ENCODE peak calls at places on chromosomes 1 and 21, in four cellular contexts. H, B, Z and K are unnamed samples. For H3K36me3, the result is how much of the 10 kb centered on the place peaks cover.

GRCh38 chr1:90834354-90835171 is 117.5 kb upstream of the BARHL2 start:
- DNase-seq in H (no peak), B (no peak), Z (no peak), K (no peak)

GRCh38 chr1:201191723-201192477 is 1.3 kb downstream of the IGFN1 start:
- DNase-seq in H (no peak), B (no peak), Z (no peak), K (no peak)

GRCh38 chr1:156746716-156747631 is 4.5 kb downstream of the HDGF start:
- DNase-seq in H (peak), B (peak), Z (peak), K (peak)

GRCh38 chr1:68141079-68141800 is 90.8 kb upstream of the DIRAS3 start:
- DNase-seq in H (no peak), B (no peak), Z (peak), K (peak)

GRCh38 chr1:89605692-89606091 is 27.2 kb upstream of the LRRC8C start:
- DNase-seq in H (no peak), B (no peak), Z (no peak), K (no peak)

GRCh38 chr1:56375184-56375837 is 204.1 kb downstream of the PLPP3 start:
- DNase-seq in H (no peak), B (no peak), Z (no peak), K (peak)

GRCh38 chr1:39412079-39412478 is 79.4 kb upstream of the BMP8A start:
- DNase-seq in H (no peak), B (no peak), Z (no peak), K (no peak)

GRCh38 chr1:11671205-11671543 is 7.2 kb downstream of the FBXO6 start:
- DNase-seq in H (no peak), B (no peak), Z (no peak), K (no peak)

GRCh38 chr1:114677691-114678090 is 7.8 kb upstream of the DENND2C start:
- DNase-seq in H (no peak), B (no peak), Z (no peak), K (no peak)

GRCh38 chr1:39501666-39502065 is 10.2 kb downstream of the BMP8A start:
- DNase-seq in H (no peak), B (no peak), Z (no peak), K (no peak)

GRCh38 chr1:203638076-203638475 is 11.4 kb downstream of the ATP2B4 start:
- DNase-seq in H (no peak), B (no peak), Z (no peak), K (no peak)

GRCh38 chr1:61434276-61434675 is 290.7 kb downstream of the TM2D1 start:
- DNase-seq in H (no peak), B (no peak), Z (no peak), K (no peak)

GRCh38 chr1:229097356-229097755 is 173.6 kb upstream of the RAB4A start:
- DNase-seq in H (no peak), B (no peak), Z (no peak), K (no peak)

GRCh38 chr1:21899972-21900371 is 37.1 kb downstream of the HSPG2 start:
- DNase-seq in H (peak), B (no peak), Z (no peak), K (no peak)

GRCh38 chr21:35120631-35121180 is 71.6 kb upstream of the RUNX1 start:
- DNase-seq in H (no peak), B (no peak), Z (no peak), K (no peak)

GRCh38 chr1:89598450-89599331 is 34.2 kb upstream of the LRRC8C start:
- DNase-seq in H (no peak), B (no peak), Z (peak), K (peak)

DNA sequence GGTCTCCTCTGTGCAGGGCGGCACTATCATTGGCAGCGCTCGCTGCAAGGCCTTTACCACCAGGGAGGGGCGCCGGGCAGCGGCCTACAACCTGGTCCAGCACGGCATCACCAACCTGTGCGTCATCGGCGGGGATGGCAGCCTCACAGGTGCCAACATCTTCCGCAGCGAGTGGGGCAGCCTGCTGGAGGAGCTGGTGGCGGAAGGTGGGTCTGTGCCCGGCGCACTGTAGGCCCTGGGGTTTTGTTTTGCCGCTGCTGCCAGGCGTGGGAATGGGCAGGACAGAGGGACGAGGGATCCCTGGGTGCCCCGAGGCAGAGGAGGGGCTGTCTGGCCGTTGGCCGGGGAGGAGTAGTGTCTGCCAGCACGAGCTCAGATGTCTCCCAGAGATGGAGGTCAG is 12.2 kb downstream of the PFKL start:
- DNase-seq in H (no peak), B (no peak), Z (no peak), K (no peak)
- H3K36me3 ChIP-seq in H (under half), B (under half), Z (under half), K (under half)

DNA sequence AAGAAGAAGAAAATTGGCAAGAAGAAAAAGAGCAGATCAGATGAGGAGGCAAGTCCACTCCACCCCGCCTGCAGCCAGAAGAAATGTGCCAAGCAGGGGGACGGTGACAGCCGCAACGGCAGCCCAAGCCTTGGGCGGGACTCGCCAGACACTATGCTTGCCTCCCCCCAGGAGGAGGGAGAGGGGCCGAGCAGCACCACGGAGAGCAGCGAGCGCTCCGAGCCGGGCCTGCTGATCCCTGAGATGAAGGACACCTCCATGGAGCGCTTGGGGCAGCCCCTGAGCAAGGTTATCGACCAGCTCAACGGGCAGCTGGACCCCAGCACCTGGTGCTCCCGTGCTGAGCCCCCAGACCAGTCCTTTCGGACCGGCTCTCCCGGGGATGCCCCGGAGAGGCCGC is 9.0 kb upstream of the SLC25A34 start:
- DNase-seq in H (peak), B (no peak), Z (no peak), K (peak)
- H3K36me3 ChIP-seq in H (under half), B (under half), Z (under half), K (under half)

GRCh38 chr1:153771841-153772593 is 3.2 kb upstream of the SLC27A3 start:
- DNase-seq in H (no peak), B (peak), Z (no peak), K (peak)

GRCh38 chr1:153773004-153773921 is 1.9 kb upstream of the SLC27A3 start:
- DNase-seq in H (no peak), B (no peak), Z (no peak), K (peak)

GRCh38 chr1:153768316-153769126 is 6.7 kb upstream of the SLC27A3 start:
- DNase-seq in H (no peak), B (no peak), Z (peak), K (no peak)

GRCh38 chr1:153770812-153771211 is 4.4 kb upstream of the SLC27A3 start:
- DNase-seq in H (peak), B (peak), Z (no peak), K (peak)

DNA sequence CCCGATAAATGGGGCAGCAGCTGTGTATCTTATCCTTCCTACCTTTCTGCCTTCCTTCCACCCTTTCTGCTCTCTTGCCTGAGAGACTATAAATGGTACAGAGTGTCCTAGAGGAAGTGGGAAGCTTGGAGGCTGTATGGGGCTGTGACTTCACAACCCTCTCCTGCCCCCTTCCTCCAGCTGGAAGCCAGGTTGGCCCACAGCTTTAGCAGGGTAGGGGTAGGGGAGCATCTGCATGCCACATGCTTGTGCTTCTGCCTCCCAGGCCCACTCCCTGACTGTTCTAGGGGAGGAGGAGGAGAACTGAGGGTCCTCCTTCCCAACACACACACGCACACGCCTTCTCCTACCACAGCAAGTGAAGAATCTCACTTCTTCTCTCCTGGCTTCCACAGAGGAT is 4.0 kb upstream of the SLC27A3 start:
- DNase-seq in H (no peak), B (no peak), Z (no peak), K (peak)
- H3K36me3 ChIP-seq in H (under half), B (under half), Z (under half), K (under half)

DNA sequence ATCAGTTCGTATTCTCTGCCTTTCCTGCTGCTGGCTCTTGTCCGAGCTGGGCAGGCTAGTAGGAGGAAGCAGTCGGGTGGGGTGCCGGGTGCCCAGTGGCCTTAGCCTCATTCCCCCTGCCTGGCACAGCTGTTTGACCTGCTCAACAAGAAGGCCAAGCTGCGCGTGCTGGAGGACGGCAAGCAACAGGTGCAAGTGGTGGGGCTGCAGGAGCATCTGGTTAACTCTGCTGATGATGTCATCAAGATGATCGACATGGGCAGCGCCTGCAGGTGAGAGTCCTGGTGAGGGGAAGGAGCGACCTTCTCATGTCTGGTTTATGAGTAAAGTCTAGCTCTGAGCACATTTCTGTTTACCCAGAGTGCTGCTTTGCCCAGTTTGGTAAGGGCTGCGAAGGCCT is 16.3 kb upstream of the RPS8 start:
- DNase-seq in H (no peak), B (no peak), Z (no peak), K (no peak)
- H3K36me3 ChIP-seq in H (under half), B (under half), Z (under half), K (half or more)